ENCODE peak calls at places on chromosomes 12 and 14, in nine cellular contexts. Q, W, C, B, I, L, S, M and K are unnamed samples.
A peak's percentile ranks its signal among the peaks of the same experiment; 100 is the strongest.

GRCh38 chr14:84399296-84399910 is 1130.5 kb upstream of the FLRT2 start:
- DNase-seq in M (no peak), Q (no peak), I (no peak), B (peak; percentile 53), L (no peak), S (no peak), W (no peak), C (peak; percentile 68), K (no peak)

GRCh38 chr12:15899282-15899870 is 11.8 kb upstream of the DERA start:
- DNase-seq in Q (no peak), L (no peak), W (peak; percentile 46), M (no peak), I (no peak), S (no peak), C (no peak), B (no peak), K (no peak)

GRCh38 chr12:130183585-130184370 is 21.5 kb downstream of the FZD10 start:
- DNase-seq in S (no peak), I (no peak), C (no peak), W (no peak), Q (no peak), M (no peak), B (peak; percentile 51), L (no peak), K (no peak)

GRCh38 chr12:6324936-6325750 is 14.7 kb downstream of the PLEKHG6 start:
- DNase-seq in C (no peak), I (no peak), W (no peak), S (no peak), Q (no peak), B (no peak), M (no peak), L (no peak), K (no peak)

GRCh38 chr12:52347016-52347415 is 20.3 kb downstream of the KRT85 start:
- DNase-seq in C (no peak), S (no peak), M (no peak), Q (no peak), W (no peak), L (no peak), I (no peak), B (no peak), K (no peak)

GRCh38 chr14:54642950-54643695 is 76.2 kb downstream of the SAMD4A start:
- DNase-seq in M (no peak), S (no peak), C (no peak), L (no peak), W (peak; percentile 19), B (no peak), I (peak; percentile 37), Q (no peak), K (no peak)

GRCh38 chr12:22271036-22271435 is 63.5 kb downstream of the ST8SIA1 start:
- DNase-seq in S (no peak), B (no peak), C (no peak), M (peak; percentile 77), W (no peak), Q (no peak), I (peak; percentile 39), L (no peak), K (no peak)

GRCh38 chr14:101451166-101451565 is 110.1 kb upstream of the DIO3 start:
- DNase-seq in S (no peak), Q (no peak), M (no peak), I (no peak), W (no peak), B (no peak), L (no peak), C (no peak), K (no peak)

GRCh38 chr12:124020398-124021024 is 47.5 kb downstream of the ZNF664 start:
- DNase-seq in L (no peak), B (no peak), Q (no peak), C (no peak), M (no peak), S (no peak), I (no peak), W (no peak), K (no peak)

GRCh38 chr14:99041141-99041819 is 230.7 kb downstream of the BCL11B start:
- DNase-seq in W (no peak), C (no peak), S (no peak), M (no peak), L (no peak), I (no peak), Q (no peak), B (no peak), K (no peak)

GRCh38 chr14:33699300-33699699 is 251.6 kb downstream of the EGLN3 start:
- DNase-seq in W (no peak), I (no peak), M (no peak), S (no peak), Q (no peak), B (peak; percentile 75), L (no peak), C (no peak), K (no peak)

GRCh38 chr12:15851919-15852318 is 30.3 kb upstream of the STRAP start:
- DNase-seq in Q (no peak), L (no peak), W (no peak), B (no peak), I (no peak), M (no peak), S (no peak), C (no peak), K (no peak)

GRCh38 chr12:109387425-109388166 is 39.9 kb downstream of the MYO1H start:
- DNase-seq in B (no peak), W (peak; percentile 81), L (no peak), C (no peak), Q (no peak), M (no peak), S (no peak), I (peak; percentile 37), K (no peak)

GRCh38 chr12:104793280-104793679 is 164.8 kb downstream of the SLC41A2 start:
- DNase-seq in M (peak; percentile 90), S (no peak), I (peak; percentile 59), Q (no peak), W (no peak), L (no peak), C (no peak), B (no peak), K (no peak)

GRCh38 chr12:42143401-42144173 is 1.1 kb downstream of the GXYLT1 start:
- DNase-seq in B (no peak), C (no peak), S (no peak), I (peak; percentile 15), Q (no peak), W (peak; percentile 19), M (no peak), L (no peak), K (no peak)

GRCh38 chr14:53432378-53432802 is 279.3 kb upstream of the DDHD1 start:
- DNase-seq in I (peak; percentile 55), M (no peak), C (peak; percentile 53), B (no peak), Q (peak; percentile 21), W (peak; percentile 70), S (no peak), L (peak; percentile 1), K (no peak)

GRCh38 chr12:14948672-14949071 is 10.3 kb upstream of the ERP27 start:
- DNase-seq in Q (no peak), L (no peak), C (no peak), B (no peak), S (no peak), W (no peak), I (peak; percentile 63), M (peak; percentile 36), K (no peak)

GRCh38 chr14:76497550-76498484 is 121.9 kb downstream of the ESRRB start:
- DNase-seq in C (no peak), S (no peak), B (no peak), I (peak; percentile 18), M (no peak), Q (no peak), W (peak; percentile 28), L (no peak), K (no peak)

GRCh38 chr14:45089813-45090212 is 5.9 kb downstream of the PRPF39 start:
- DNase-seq in W (no peak), L (no peak), I (peak; percentile 15), M (no peak), C (no peak), S (no peak), B (no peak), Q (no peak), K (no peak)

GRCh38 chr14:89445252-89445973 is 28.4 kb upstream of the FOXN3 start:
- DNase-seq in W (no peak), S (no peak), B (peak; percentile 5), L (peak; percentile 17), C (no peak), Q (no peak), I (no peak), M (no peak), K (no peak)

GRCh38 chr14:76312821-76313220 is 63.1 kb upstream of the ESRRB start:
- DNase-seq in S (no peak), M (no peak), L (no peak), B (no peak), W (no peak), I (no peak), Q (no peak), C (no peak), K (no peak)